ENCODE peak calls at places on chromosomes 16 and 17, in six cellular contexts. One of them, this sample, is unnamed.

GRCh38 chr17:47935961-47936360 is 5.4 kb upstream of the PNPO start:
- DNase-seq in right lobe of liver: no peak
- DNase-seq in naive thymus-derived CD8-positive, alpha-beta T cell: no peak
- DNase-seq in HL-60: no peak
- DNase-seq in AG08395: peak; percentile 68
- DNase-seq in head of caudate nucleus: no peak
- DNase-seq in this sample: peak; percentile 86

GRCh38 chr17:80791758-80792284 is 199.8 kb upstream of the CHMP6 start:
- DNase-seq in head of caudate nucleus: peak; percentile 61
- DNase-seq in HL-60: no peak
- DNase-seq in right lobe of liver: no peak
- DNase-seq in naive thymus-derived CD8-positive, alpha-beta T cell: no peak
- DNase-seq in AG08395: peak; percentile 92
- DNase-seq in this sample: peak; percentile 99

GRCh38 chr16:88936008-88936912 is 40.7 kb downstream of the CBFA2T3 start:
- DNase-seq in AG08395: no peak
- DNase-seq in right lobe of liver: no peak
- DNase-seq in naive thymus-derived CD8-positive, alpha-beta T cell: no peak
- DNase-seq in head of caudate nucleus: no peak
- DNase-seq in HL-60: peak; percentile 85
- DNase-seq in this sample: peak; percentile 21

GRCh38 chr17:82959990-82960418 is 119.4 kb upstream of the METRNL start:
- DNase-seq in head of caudate nucleus: no peak
- DNase-seq in right lobe of liver: peak; percentile 18
- DNase-seq in naive thymus-derived CD8-positive, alpha-beta T cell: no peak
- DNase-seq in AG08395: no peak
- DNase-seq in HL-60: no peak
- DNase-seq in this sample: no peak

GRCh38 chr16:3642397-3643094 is 11.9 kb upstream of the DNASE1 start:
- DNase-seq in head of caudate nucleus: no peak
- DNase-seq in right lobe of liver: no peak
- DNase-seq in naive thymus-derived CD8-positive, alpha-beta T cell: no peak
- DNase-seq in AG08395: no peak
- DNase-seq in HL-60: no peak
- DNase-seq in this sample: no peak

GRCh38 chr17:7707446-7707845 is 2.4 kb downstream of the EFNB3 start:
- DNase-seq in HL-60: no peak
- DNase-seq in right lobe of liver: no peak
- DNase-seq in AG08395: no peak
- DNase-seq in naive thymus-derived CD8-positive, alpha-beta T cell: no peak
- DNase-seq in head of caudate nucleus: no peak
- DNase-seq in this sample: no peak

GRCh38 chr17:13541032-13541480 is 60.7 kb downstream of the HS3ST3A1 start:
- DNase-seq in HL-60: no peak
- DNase-seq in AG08395: peak; percentile 92
- DNase-seq in right lobe of liver: no peak
- DNase-seq in head of caudate nucleus: no peak
- DNase-seq in naive thymus-derived CD8-positive, alpha-beta T cell: no peak
- DNase-seq in this sample: peak; percentile 82

GRCh38 chr17:28985950-28986713 is 19.7 kb downstream of the SEZ6 start:
- DNase-seq in head of caudate nucleus: no peak
- DNase-seq in HL-60: no peak
- DNase-seq in AG08395: no peak
- DNase-seq in naive thymus-derived CD8-positive, alpha-beta T cell: no peak
- DNase-seq in right lobe of liver: no peak
- DNase-seq in this sample: no peak

GRCh38 chr16:10921536-10922327 is 20.5 kb downstream of the DEXI start:
- DNase-seq in AG08395: no peak
- DNase-seq in naive thymus-derived CD8-positive, alpha-beta T cell: no peak
- DNase-seq in head of caudate nucleus: no peak
- DNase-seq in right lobe of liver: no peak
- DNase-seq in HL-60: no peak
- DNase-seq in this sample: no peak

GRCh38 chr16:72705806-72706205 is 342.1 kb downstream of the ZFHX3 start:
- DNase-seq in naive thymus-derived CD8-positive, alpha-beta T cell: no peak
- DNase-seq in head of caudate nucleus: no peak
- DNase-seq in HL-60: no peak
- DNase-seq in right lobe of liver: no peak
- DNase-seq in AG08395: no peak
- DNase-seq in this sample: no peak

GRCh38 chr17:45222994-45223540 is 1.4 kb downstream of the FMNL1 start:
- DNase-seq in right lobe of liver: no peak
- DNase-seq in AG08395: no peak
- DNase-seq in HL-60: no peak
- DNase-seq in naive thymus-derived CD8-positive, alpha-beta T cell: no peak
- DNase-seq in head of caudate nucleus: no peak
- DNase-seq in this sample: no peak

This sample was measured in foreskin fibroblast.